ENCODE peak calls at places on chromosomes 7 and 10, in four cellular contexts. R, K, C and Z are unnamed samples.

GRCh38 chr10:47031953-47032465 is 120.8 kb downstream of the PTPN20 start:
- DNase-seq in K (no peak), C (no peak), R (no peak), Z (peak; percentile 2)

GRCh38 chr7:90244565-90244908 is 437 bp upstream of the CFAP69 start:
- DNase-seq in R (no peak), K (no peak), C (no peak), Z (no peak)

GRCh38 chr10:50470798-50471582 is 152.8 kb downstream of the SGMS1 start:
- DNase-seq in C (no peak), R (peak; percentile 4), K (no peak), Z (no peak)

GRCh38 chr7:141074162-141074989 is 512 bp downstream of the TMEM178B start:
- DNase-seq in K (peak; percentile 38), R (no peak), C (peak; percentile 7), Z (peak; percentile 36)

GRCh38 chr10:106355450-106355849 is 809.1 kb downstream of the SORCS1 start:
- DNase-seq in K (peak; percentile 23), R (no peak), C (no peak), Z (no peak)

GRCh38 chr7:155206286-155207020 is 91.2 kb upstream of the INSIG1 start:
- DNase-seq in C (peak; percentile 37), R (peak; percentile 90), K (no peak), Z (peak; percentile 88)

GRCh38 chr10:8034666-8035640 is 19.5 kb upstream of the GATA3 start:
- DNase-seq in C (no peak), R (no peak), K (no peak), Z (peak; percentile 31)

GRCh38 chr7:96028729-96029128 is 256.4 kb downstream of the DYNC1I1 start:
- DNase-seq in R (no peak), K (no peak), C (no peak), Z (no peak)

GRCh38 chr7:43653466-43653865 is 70.6 kb downstream of the STK17A start:
- DNase-seq in K (no peak), C (no peak), R (no peak), Z (no peak)

GRCh38 chr10:73529089-73529832 is 33.4 kb upstream of the PPP3CB start:
- DNase-seq in R (peak; percentile 89), C (peak; percentile 78), K (peak; percentile 34), Z (peak; percentile 44)

GRCh38 chr10:70106958-70107791 is 25.4 kb downstream of the AIFM2 start:
- DNase-seq in R (no peak), K (peak; percentile 73), C (peak; percentile 61), Z (peak; percentile 24)

GRCh38 chr7:76066716-76067503 is 19.0 kb downstream of the MDH2 start:
- DNase-seq in C (no peak), K (no peak), R (no peak), Z (no peak)

GRCh38 chr7:107961399-107961798 is 41.6 kb downstream of the LAMB1 start:
- DNase-seq in K (no peak), R (peak; percentile 68), C (no peak), Z (no peak)

GRCh38 chr7:107692501-107692900 is 31.9 kb downstream of the SLC26A4 start:
- DNase-seq in C (no peak), R (no peak), K (no peak), Z (no peak)